ENCODE peak calls at places on chromosome 20, in five cellular contexts. One of them, this sample, is unnamed.

GRCh38 chr20:57801046-57801445 is 91.2 kb upstream of the PMEPA1 start:
- DNase-seq in neural crest cell: no peak
- DNase-seq in 8988T: no peak
- DNase-seq in uterus: no peak
- DNase-seq in stimulated activated CD4-positive, alpha-beta T cell treated with anti-CD3 and anti-CD28 coated beads, Interleukin-4, amount 100 ng/mL, for 1 hour: no peak
- DNase-seq in this sample: no peak

GRCh38 chr20:17558154-17558940 is 11.5 kb upstream of the DSTN start:
- DNase-seq in uterus: peak; percentile 89
- DNase-seq in neural crest cell: no peak
- DNase-seq in stimulated activated CD4-positive, alpha-beta T cell treated with anti-CD3 and anti-CD28 coated beads, Interleukin-4, amount 100 ng/mL, for 1 hour: no peak
- DNase-seq in 8988T: no peak
- DNase-seq in this sample: no peak

GRCh38 chr20:62066339-62066982 is 780 bp upstream of the TAF4 start:
- DNase-seq in neural crest cell: peak; percentile 52
- DNase-seq in 8988T: peak; percentile 92
- DNase-seq in stimulated activated CD4-positive, alpha-beta T cell treated with anti-CD3 and anti-CD28 coated beads, Interleukin-4, amount 100 ng/mL, for 1 hour: peak; percentile 56
- DNase-seq in uterus: peak; percentile 39
- DNase-seq in this sample: peak; percentile 85

GRCh38 chr20:42754713-42755112 is 435.0 kb downstream of the PTPRT start:
- DNase-seq in stimulated activated CD4-positive, alpha-beta T cell treated with anti-CD3 and anti-CD28 coated beads, Interleukin-4, amount 100 ng/mL, for 1 hour: no peak
- DNase-seq in 8988T: no peak
- DNase-seq in uterus: no peak
- DNase-seq in neural crest cell: no peak
- DNase-seq in this sample: no peak

GRCh38 chr20:58099956-58100730 is 128.3 kb downstream of the ANKRD60 start:
- DNase-seq in stimulated activated CD4-positive, alpha-beta T cell treated with anti-CD3 and anti-CD28 coated beads, Interleukin-4, amount 100 ng/mL, for 1 hour: no peak
- DNase-seq in neural crest cell: no peak
- DNase-seq in uterus: no peak
- DNase-seq in 8988T: no peak
- DNase-seq in this sample: no peak

GRCh38 chr20:8722277-8722928 is 346.5 kb upstream of the PLCB4 start:
- DNase-seq in uterus: peak; percentile 21
- DNase-seq in 8988T: no peak
- DNase-seq in stimulated activated CD4-positive, alpha-beta T cell treated with anti-CD3 and anti-CD28 coated beads, Interleukin-4, amount 100 ng/mL, for 1 hour: no peak
- DNase-seq in neural crest cell: peak; percentile 46
- DNase-seq in this sample: peak; percentile 82

GRCh38 chr20:20370087-20370575 is 2.2 kb downstream of the INSM1 start:
- DNase-seq in uterus: no peak
- DNase-seq in 8988T: no peak
- DNase-seq in stimulated activated CD4-positive, alpha-beta T cell treated with anti-CD3 and anti-CD28 coated beads, Interleukin-4, amount 100 ng/mL, for 1 hour: no peak
- DNase-seq in neural crest cell: no peak
- DNase-seq in this sample: peak; percentile 35

GRCh38 chr20:12207875-12208274 is 290.2 kb downstream of the BTBD3 start:
- DNase-seq in 8988T: no peak
- DNase-seq in stimulated activated CD4-positive, alpha-beta T cell treated with anti-CD3 and anti-CD28 coated beads, Interleukin-4, amount 100 ng/mL, for 1 hour: no peak
- DNase-seq in neural crest cell: peak; percentile 54
- DNase-seq in uterus: no peak
- DNase-seq in this sample: peak; percentile 46

GRCh38 chr20:4052554-4052953 is 37.2 kb upstream of the RNF24 start:
- DNase-seq in uterus: no peak
- DNase-seq in neural crest cell: no peak
- DNase-seq in stimulated activated CD4-positive, alpha-beta T cell treated with anti-CD3 and anti-CD28 coated beads, Interleukin-4, amount 100 ng/mL, for 1 hour: no peak
- DNase-seq in 8988T: no peak
- DNase-seq in this sample: no peak

GRCh38 chr20:44181611-44182010 is 5.4 kb downstream of the JPH2 start:
- DNase-seq in neural crest cell: no peak
- DNase-seq in stimulated activated CD4-positive, alpha-beta T cell treated with anti-CD3 and anti-CD28 coated beads, Interleukin-4, amount 100 ng/mL, for 1 hour: no peak
- DNase-seq in uterus: peak; percentile 59
- DNase-seq in 8988T: no peak
- DNase-seq in this sample: no peak

GRCh38 chr20:4962257-4962855 is 39.0 kb downstream of the SLC23A2 start:
- DNase-seq in 8988T: no peak
- DNase-seq in neural crest cell: no peak
- DNase-seq in uterus: no peak
- DNase-seq in stimulated activated CD4-positive, alpha-beta T cell treated with anti-CD3 and anti-CD28 coated beads, Interleukin-4, amount 100 ng/mL, for 1 hour: peak; percentile 4
- DNase-seq in this sample: no peak

GRCh38 chr20:31781945-31782344 is 37.2 kb upstream of the MYLK2 start:
- DNase-seq in uterus: no peak
- DNase-seq in stimulated activated CD4-positive, alpha-beta T cell treated with anti-CD3 and anti-CD28 coated beads, Interleukin-4, amount 100 ng/mL, for 1 hour: no peak
- DNase-seq in neural crest cell: no peak
- DNase-seq in 8988T: no peak
- DNase-seq in this sample: no peak

GRCh38 chr20:815914-816606 is 17.5 kb upstream of the FAM110A start:
- DNase-seq in 8988T: peak; percentile 65
- DNase-seq in neural crest cell: peak; percentile 67
- DNase-seq in uterus: peak; percentile 43
- DNase-seq in stimulated activated CD4-positive, alpha-beta T cell treated with anti-CD3 and anti-CD28 coated beads, Interleukin-4, amount 100 ng/mL, for 1 hour: peak; percentile 70
- DNase-seq in this sample: peak; percentile 75

GRCh38 chr20:58407201-58407873 is 18.3 kb downstream of the VAPB start:
- DNase-seq in stimulated activated CD4-positive, alpha-beta T cell treated with anti-CD3 and anti-CD28 coated beads, Interleukin-4, amount 100 ng/mL, for 1 hour: no peak
- DNase-seq in neural crest cell: no peak
- DNase-seq in 8988T: no peak
- DNase-seq in uterus: no peak
- DNase-seq in this sample: no peak

GRCh38 chr20:10433014-10433622 is 904 bp downstream of the MKKS start:
- DNase-seq in neural crest cell: no peak
- DNase-seq in stimulated activated CD4-positive, alpha-beta T cell treated with anti-CD3 and anti-CD28 coated beads, Interleukin-4, amount 100 ng/mL, for 1 hour: no peak
- DNase-seq in 8988T: no peak
- DNase-seq in uterus: no peak
- DNase-seq in this sample: peak; percentile 57

GRCh38 chr20:61178431-61179080 is 73.5 kb upstream of the CDH4 start:
- DNase-seq in uterus: no peak
- DNase-seq in neural crest cell: no peak
- DNase-seq in stimulated activated CD4-positive, alpha-beta T cell treated with anti-CD3 and anti-CD28 coated beads, Interleukin-4, amount 100 ng/mL, for 1 hour: no peak
- DNase-seq in 8988T: no peak
- DNase-seq in this sample: no peak

GRCh38 chr20:47332381-47333206 is 23.9 kb downstream of the ZMYND8 start:
- DNase-seq in neural crest cell: no peak
- DNase-seq in uterus: no peak
- DNase-seq in 8988T: no peak
- DNase-seq in stimulated activated CD4-positive, alpha-beta T cell treated with anti-CD3 and anti-CD28 coated beads, Interleukin-4, amount 100 ng/mL, for 1 hour: no peak
- DNase-seq in this sample: no peak

GRCh38 chr20:63178889-63179751 is 36.8 kb downstream of the YTHDF1 start:
- DNase-seq in stimulated activated CD4-positive, alpha-beta T cell treated with anti-CD3 and anti-CD28 coated beads, Interleukin-4, amount 100 ng/mL, for 1 hour: peak; percentile 73
- DNase-seq in neural crest cell: peak; percentile 64
- DNase-seq in uterus: no peak
- DNase-seq in 8988T: peak; percentile 99
- DNase-seq in this sample: peak; percentile 85

GRCh38 chr20:31968299-31969126 is 562 bp downstream of the XKR7 start:
- DNase-seq in 8988T: peak; percentile 99
- DNase-seq in neural crest cell: peak; percentile 100
- DNase-seq in stimulated activated CD4-positive, alpha-beta T cell treated with anti-CD3 and anti-CD28 coated beads, Interleukin-4, amount 100 ng/mL, for 1 hour: peak; percentile 84
- DNase-seq in uterus: peak; percentile 30
- DNase-seq in this sample: peak; percentile 60

GRCh38 chr20:49424536-49424935 is 57.9 kb downstream of the KCNB1 start:
- DNase-seq in 8988T: no peak
- DNase-seq in neural crest cell: peak; percentile 20
- DNase-seq in uterus: peak; percentile 51
- DNase-seq in stimulated activated CD4-positive, alpha-beta T cell treated with anti-CD3 and anti-CD28 coated beads, Interleukin-4, amount 100 ng/mL, for 1 hour: no peak
- DNase-seq in this sample: peak; percentile 75

GRCh38 chr20:1094706-1095220 is 23.6 kb upstream of the PSMF1 start:
- DNase-seq in 8988T: no peak
- DNase-seq in stimulated activated CD4-positive, alpha-beta T cell treated with anti-CD3 and anti-CD28 coated beads, Interleukin-4, amount 100 ng/mL, for 1 hour: no peak
- DNase-seq in neural crest cell: no peak
- DNase-seq in uterus: no peak
- DNase-seq in this sample: no peak

GRCh38 chr20:39849664-39850063 is 839.4 kb downstream of the MAFB start:
- DNase-seq in uterus: peak; percentile 78
- DNase-seq in stimulated activated CD4-positive, alpha-beta T cell treated with anti-CD3 and anti-CD28 coated beads, Interleukin-4, amount 100 ng/mL, for 1 hour: no peak
- DNase-seq in neural crest cell: no peak
- DNase-seq in 8988T: no peak
- DNase-seq in this sample: peak; percentile 32

GRCh38 chr20:15310361-15310760 is 972.9 kb upstream of the FLRT3 start:
- DNase-seq in uterus: no peak
- DNase-seq in 8988T: no peak
- DNase-seq in stimulated activated CD4-positive, alpha-beta T cell treated with anti-CD3 and anti-CD28 coated beads, Interleukin-4, amount 100 ng/mL, for 1 hour: no peak
- DNase-seq in neural crest cell: no peak
- DNase-seq in this sample: peak; percentile 36

GRCh38 chr20:51387125-51387865 is 155.2 kb downstream of the NFATC2 start:
- DNase-seq in 8988T: no peak
- DNase-seq in uterus: no peak
- DNase-seq in stimulated activated CD4-positive, alpha-beta T cell treated with anti-CD3 and anti-CD28 coated beads, Interleukin-4, amount 100 ng/mL, for 1 hour: no peak
- DNase-seq in neural crest cell: no peak
- DNase-seq in this sample: no peak

GRCh38 chr20:13526551-13526950 is 112.2 kb downstream of the TASP1 start:
- DNase-seq in neural crest cell: no peak
- DNase-seq in 8988T: no peak
- DNase-seq in uterus: no peak
- DNase-seq in stimulated activated CD4-positive, alpha-beta T cell treated with anti-CD3 and anti-CD28 coated beads, Interleukin-4, amount 100 ng/mL, for 1 hour: no peak
- DNase-seq in this sample: no peak

GRCh38 chr20:16194961-16195360 is 378.3 kb downstream of the KIF16B start:
- DNase-seq in stimulated activated CD4-positive, alpha-beta T cell treated with anti-CD3 and anti-CD28 coated beads, Interleukin-4, amount 100 ng/mL, for 1 hour: no peak
- DNase-seq in neural crest cell: no peak
- DNase-seq in 8988T: no peak
- DNase-seq in uterus: no peak
- DNase-seq in this sample: no peak

GRCh38 chr20:1327241-1327653 is 1.7 kb downstream of the SDCBP2 start:
- DNase-seq in uterus: peak; percentile 93
- DNase-seq in stimulated activated CD4-positive, alpha-beta T cell treated with anti-CD3 and anti-CD28 coated beads, Interleukin-4, amount 100 ng/mL, for 1 hour: no peak
- DNase-seq in 8988T: no peak
- DNase-seq in neural crest cell: no peak
- DNase-seq in this sample: no peak

GRCh38 chr20:41342474-41343464 is 2.1 kb downstream of the LPIN3 start:
- DNase-seq in stimulated activated CD4-positive, alpha-beta T cell treated with anti-CD3 and anti-CD28 coated beads, Interleukin-4, amount 100 ng/mL, for 1 hour: no peak
- DNase-seq in 8988T: no peak
- DNase-seq in neural crest cell: no peak
- DNase-seq in uterus: no peak
- DNase-seq in this sample: no peak

GRCh38 chr20:3653921-3654320 is 9.3 kb downstream of the GFRA4 start:
- DNase-seq in neural crest cell: no peak
- DNase-seq in stimulated activated CD4-positive, alpha-beta T cell treated with anti-CD3 and anti-CD28 coated beads, Interleukin-4, amount 100 ng/mL, for 1 hour: no peak
- DNase-seq in 8988T: no peak
- DNase-seq in uterus: no peak
- DNase-seq in this sample: no peak

GRCh38 chr20:20371133-20371532 is 3.2 kb downstream of the INSM1 start:
- DNase-seq in neural crest cell: no peak
- DNase-seq in stimulated activated CD4-positive, alpha-beta T cell treated with anti-CD3 and anti-CD28 coated beads, Interleukin-4, amount 100 ng/mL, for 1 hour: no peak
- DNase-seq in 8988T: no peak
- DNase-seq in uterus: no peak
- DNase-seq in this sample: no peak

GRCh38 chr20:35773154-35773751 is 1.4 kb downstream of the PHF20 start:
- DNase-seq in neural crest cell: no peak
- DNase-seq in stimulated activated CD4-positive, alpha-beta T cell treated with anti-CD3 and anti-CD28 coated beads, Interleukin-4, amount 100 ng/mL, for 1 hour: peak; percentile 6
- DNase-seq in 8988T: no peak
- DNase-seq in uterus: no peak
- DNase-seq in this sample: no peak

GRCh38 chr20:48799315-48800105 is 28.3 kb downstream of the PREX1 start:
- DNase-seq in 8988T: no peak
- DNase-seq in stimulated activated CD4-positive, alpha-beta T cell treated with anti-CD3 and anti-CD28 coated beads, Interleukin-4, amount 100 ng/mL, for 1 hour: no peak
- DNase-seq in uterus: no peak
- DNase-seq in neural crest cell: no peak
- DNase-seq in this sample: no peak

GRCh38 chr20:21511485-21511849 is 2.4 kb downstream of the NKX2-2 start:
- DNase-seq in uterus: no peak
- DNase-seq in stimulated activated CD4-positive, alpha-beta T cell treated with anti-CD3 and anti-CD28 coated beads, Interleukin-4, amount 100 ng/mL, for 1 hour: no peak
- DNase-seq in neural crest cell: no peak
- DNase-seq in 8988T: no peak
- DNase-seq in this sample: no peak

GRCh38 chr20:61959301-61959700 is 106.4 kb downstream of the TAF4 start:
- DNase-seq in uterus: no peak
- DNase-seq in 8988T: no peak
- DNase-seq in stimulated activated CD4-positive, alpha-beta T cell treated with anti-CD3 and anti-CD28 coated beads, Interleukin-4, amount 100 ng/mL, for 1 hour: no peak
- DNase-seq in neural crest cell: no peak
- DNase-seq in this sample: no peak

GRCh38 chr20:6705106-6705766 is 62.2 kb upstream of the BMP2 start:
- DNase-seq in neural crest cell: no peak
- DNase-seq in stimulated activated CD4-positive, alpha-beta T cell treated with anti-CD3 and anti-CD28 coated beads, Interleukin-4, amount 100 ng/mL, for 1 hour: no peak
- DNase-seq in 8988T: no peak
- DNase-seq in uterus: no peak
- DNase-seq in this sample: no peak

GRCh38 chr20:50540620-50541605 is 30.7 kb downstream of the PTPN1 start:
- DNase-seq in neural crest cell: no peak
- DNase-seq in 8988T: no peak
- DNase-seq in stimulated activated CD4-positive, alpha-beta T cell treated with anti-CD3 and anti-CD28 coated beads, Interleukin-4, amount 100 ng/mL, for 1 hour: no peak
- DNase-seq in uterus: no peak
- DNase-seq in this sample: no peak